ENCODE peak calls at places on chromosomes 7 and 10, in five cellular contexts. T is kidney epithelial cell, F is stomach, E is GM23248, I is endodermal cell. U is an unnamed sample.

GRCh38 chr7:117993377-117994003 is 120.2 kb upstream of the CTTNBP2 start:
- DNase-seq in T (no peak), F (no peak), E (peak), I (peak), U (no peak)

GRCh38 chr7:47383064-47383463 is 198.8 kb downstream of the TNS3 start:
- DNase-seq in T (no peak), F (peak), E (peak), I (no peak), U (peak)

GRCh38 chr10:32060372-32060771 is 4.1 kb upstream of the KIF5B start:
- DNase-seq in T (no peak), F (no peak), E (no peak), I (no peak), U (no peak)

GRCh38 chr7:95608344-95609173 is 12.2 kb upstream of the PDK4 start:
- DNase-seq in T (peak), F (peak), E (peak), I (peak), U (peak)

GRCh38 chr7:85010306-85010705 is 176.6 kb downstream of the SEMA3D start:
- DNase-seq in T (no peak), F (no peak), E (no peak), I (no peak), U (no peak)

GRCh38 chr10:94349327-94349726 is 13.4 kb downstream of the NOC3L start:
- DNase-seq in T (no peak), F (no peak), E (peak), I (no peak), U (no peak)

GRCh38 chr7:20441886-20442505 is 111.3 kb downstream of the ITGB8 start:
- DNase-seq in T (no peak), F (no peak), E (peak), I (no peak), U (peak)

GRCh38 chr10:48231178-48231577 is 43.3 kb downstream of the FRMPD2 start:
- DNase-seq in T (no peak), F (no peak), E (no peak), I (no peak), U (no peak)

GRCh38 chr7:3559178-3559765 is 258.2 kb downstream of the SDK1 start:
- DNase-seq in T (peak), F (no peak), E (peak), I (no peak), U (no peak)

GRCh38 chr10:44863344-44864041 is 47.6 kb upstream of the TMEM72 start:
- DNase-seq in T (no peak), F (no peak), E (peak), I (peak), U (no peak)

GRCh38 chr10:50415292-50415691 is 164.0 kb upstream of the ASAH2 start:
- DNase-seq in T (no peak), F (no peak), E (no peak), I (no peak), U (no peak)

GRCh38 chr10:50417486-50417905 is 166.2 kb upstream of the ASAH2 start:
- DNase-seq in T (no peak), F (no peak), E (peak), I (no peak), U (no peak)

GRCh38 chr10:50416181-50416824 is 165.0 kb upstream of the ASAH2 start:
- DNase-seq in T (no peak), F (no peak), E (peak), I (no peak), U (no peak)

GRCh38 chr10:50417906-50418697 is 166.8 kb upstream of the ASAH2 start:
- DNase-seq in T (peak), F (peak), E (peak), I (peak), U (peak)

GRCh38 chr10:50416885-50417284 is 165.6 kb upstream of the ASAH2 start:
- DNase-seq in T (no peak), F (no peak), E (peak), I (no peak), U (no peak)
- H3K4me3 ChIP-seq in T (no peak), F (no peak), E (peak), I (no peak), U (peak)

GRCh38 chr7:44325181-44325671 is at the start of gene CAMK2B:
- DNase-seq in T (no peak), F (no peak), E (peak), I (peak), U (no peak)
- H3K4me3 ChIP-seq in T (peak), F (peak), E (peak), I (no peak), U (no peak)

GRCh38 chr10:3197354-3198003 is 24.9 kb upstream of the PITRM1 start:
- DNase-seq in T (peak), F (peak), E (peak), I (peak), U (peak)
- H3K4me3 ChIP-seq in T (peak), F (peak), E (peak), I (no peak), U (peak)

GRCh38 chr7:67902143-67902542 is 905.5 kb downstream of the TYW1 start:
- DNase-seq in T (no peak), F (no peak), E (no peak), I (no peak), U (no peak)
- H3K4me3 ChIP-seq in T (no peak), F (no peak), E (no peak), I (no peak), U (no peak)

GRCh38 chr7:6394114-6394513 is 53.6 kb downstream of the DAGLB start:
- DNase-seq in T (no peak), F (no peak), E (no peak), I (no peak), U (no peak)

GRCh38 chr7:6392712-6393666 is 54.8 kb downstream of the DAGLB start:
- DNase-seq in T (peak), F (peak), E (peak), I (no peak), U (no peak)

GRCh38 chr7:6395898-6396582 is 51.7 kb downstream of the DAGLB start:
- DNase-seq in T (no peak), F (no peak), E (no peak), I (no peak), U (no peak)

GRCh38 chr7:6389728-6390127 is 58.0 kb downstream of the DAGLB start:
- DNase-seq in T (no peak), F (no peak), E (no peak), I (no peak), U (no peak)

GRCh38 chr7:6393667-6394056 is 54.1 kb downstream of the DAGLB start:
- DNase-seq in T (no peak), F (no peak), E (no peak), I (no peak), U (no peak)
- H3K4me3 ChIP-seq in T (no peak), F (no peak), E (peak), I (no peak), U (no peak)

DNA sequence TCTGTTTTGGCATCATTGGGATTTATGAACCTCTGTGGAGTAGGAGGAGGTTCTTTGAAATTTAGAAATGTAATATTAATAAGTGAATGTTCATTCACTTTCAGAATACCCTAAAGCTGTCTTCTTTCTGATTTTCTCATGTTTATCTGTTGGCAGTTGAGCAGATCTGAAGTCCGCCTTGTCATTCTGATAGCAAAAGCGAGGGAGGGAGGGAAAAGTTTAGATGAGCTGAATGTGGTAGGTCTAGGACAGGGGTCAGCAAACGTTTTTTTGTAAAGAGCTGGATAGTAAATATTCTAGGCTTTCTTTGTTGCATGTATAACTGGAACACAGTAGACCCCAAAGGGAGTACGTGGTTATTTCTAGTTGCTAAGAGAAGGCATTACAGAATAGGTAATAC is 94.4 kb upstream of the GATA3 start:
- DNase-seq in T (no peak), F (no peak), E (no peak), I (no peak), U (no peak)
- H3K4me3 ChIP-seq in T (no peak), F (no peak), E (no peak), I (no peak), U (no peak)